ENCODE peak calls at places on chromosomes 13 and 19, in nine cellular contexts. Z, M, P, J, U, T, R, X and C are unnamed samples.

GRCh38 chr19:29290853-29291252 is 77.9 kb upstream of the UQCRFS1 start:
- DNase-seq in Z (no peak), R (no peak), P (no peak), T (no peak), J (no peak), X (no peak), U (no peak), M (no peak), C (no peak)

GRCh38 chr13:66627512-66627911 is 602.6 kb downstream of the PCDH9 start:
- DNase-seq in P (no peak), U (no peak), R (no peak), Z (no peak), M (no peak), T (no peak), J (no peak), X (no peak), C (no peak)

GRCh38 chr13:108003626-108004025 is 211.7 kb downstream of the LIG4 start:
- DNase-seq in P (no peak), U (no peak), R (no peak), T (no peak), Z (no peak), X (no peak), J (no peak), M (no peak), C (no peak)

GRCh38 chr19:45601524-45602522 is at the start of gene GPR4:
- DNase-seq in M (no peak), R (no peak), J (no peak), U (no peak), P (no peak), X (no peak), Z (peak; percentile 44), T (no peak), C (no peak)

GRCh38 chr19:16527971-16528521 is 14.2 kb downstream of the CHERP start:
- DNase-seq in M (no peak), T (peak; percentile 41), P (peak; percentile 35), X (no peak), J (peak; percentile 17), Z (no peak), U (no peak), R (no peak), C (no peak)

GRCh38 chr13:76672422-76672821 is 213.8 kb downstream of the KCTD12 start:
- DNase-seq in R (no peak), U (no peak), Z (no peak), M (peak; percentile 30), T (no peak), X (no peak), J (no peak), P (no peak), C (no peak)

GRCh38 chr13:57631607-57632275 is at the start of gene PCDH17:
- DNase-seq in R (peak; percentile 54), X (peak; percentile 32), M (no peak), Z (peak; percentile 73), T (no peak), J (no peak), U (peak; percentile 17), P (peak; percentile 33), C (no peak)

GRCh38 chr19:10270180-10270615 is 722 bp upstream of the ICAM1 start:
- DNase-seq in J (peak; percentile 43), Z (peak; percentile 73), X (no peak), U (peak; percentile 69), P (peak; percentile 40), M (no peak), T (peak; percentile 48), R (no peak), C (peak; percentile 91)

GRCh38 chr19:29952646-29953045 is 10.6 kb downstream of the URI1 start:
- DNase-seq in M (no peak), Z (no peak), J (no peak), X (no peak), T (no peak), R (no peak), U (no peak), P (no peak), C (no peak)

GRCh38 chr13:41588899-41589298 is 131.5 kb downstream of the RGCC start:
- DNase-seq in T (peak; percentile 52), M (peak; percentile 97), Z (no peak), J (no peak), R (no peak), P (no peak), X (no peak), U (no peak), C (no peak)

GRCh38 chr19:51375504-51376221 is 3.2 kb upstream of the NKG7 start:
- DNase-seq in T (no peak), R (no peak), J (no peak), M (no peak), X (no peak), Z (no peak), U (no peak), P (no peak), C (no peak)

GRCh38 chr19:35223084-35223790 is 5.3 kb downstream of the FAM187B start:
- DNase-seq in R (no peak), X (no peak), P (no peak), T (no peak), U (no peak), Z (no peak), M (no peak), J (no peak), C (no peak)

GRCh38 chr13:44211753-44212152 is 161.9 kb upstream of the SERP2 start:
- DNase-seq in M (no peak), R (no peak), P (no peak), X (no peak), J (no peak), U (no peak), Z (no peak), T (no peak), C (no peak)

DNA sequence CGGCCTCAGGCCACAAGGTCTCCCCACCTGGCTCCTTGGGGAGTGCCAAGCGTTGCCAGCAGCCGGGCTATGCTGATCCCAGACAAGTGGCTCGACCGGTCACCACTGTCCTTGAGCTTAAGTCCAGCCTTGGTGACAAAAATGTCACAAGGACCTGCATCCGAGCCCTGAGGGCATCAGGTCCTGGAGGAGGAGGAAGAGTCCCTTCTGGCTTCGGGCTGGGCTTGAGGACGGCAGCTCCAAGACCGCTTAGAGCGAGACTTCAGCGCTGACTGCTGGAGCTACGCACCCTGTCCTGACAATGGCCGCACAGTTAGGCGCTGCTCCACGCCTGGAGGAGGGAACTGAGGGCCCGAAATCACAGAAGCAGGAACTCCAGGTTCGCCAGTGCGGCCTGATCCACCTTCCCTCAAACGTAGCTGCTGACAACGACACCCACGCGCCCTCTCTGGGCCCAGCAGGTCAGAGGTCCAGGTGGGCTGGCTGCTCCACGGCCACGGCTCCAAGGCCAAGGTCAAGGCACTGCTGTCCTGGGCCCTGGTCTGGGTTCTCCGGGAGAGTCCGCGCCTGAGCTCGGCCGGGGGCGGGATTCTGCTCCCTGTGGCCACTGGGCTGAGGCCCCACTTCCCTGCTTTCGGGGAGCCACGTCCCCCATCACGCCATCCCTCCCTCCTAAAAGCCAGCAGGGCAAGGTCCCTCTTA is 7.0 kb downstream of the SBNO2 start:
- DNase-seq in Z (no peak), T (no peak), R (no peak), P (no peak), U (no peak), J (no peak), X (no peak), M (no peak), C (peak; percentile 52)
- H3K4me3 ChIP-seq in Z (no peak overlapping the region), T (no peak overlapping the region), R (no peak overlapping the region), P (no peak overlapping the region), U (no peak overlapping the region), J (no peak overlapping the region), X (no peak overlapping the region), M (no peak overlapping the region), C (no peak overlapping the region)

GRCh38 chr19:42284641-42285341 is 15.7 kb downstream of the CIC start:
- DNase-seq in X (no peak), T (no peak), R (peak; percentile 29), J (no peak), P (peak; percentile 40), Z (peak; percentile 27), U (no peak), M (no peak), C (peak; percentile 54)

GRCh38 chr19:42283248-42284065 is 14.4 kb downstream of the CIC start:
- DNase-seq in U (peak; percentile 97), J (peak; percentile 90), M (peak; percentile 87), T (peak; percentile 96), P (peak; percentile 96), Z (peak; percentile 96), X (peak; percentile 96), R (peak; percentile 93), C (peak; percentile 98)

GRCh38 chr19:42285546-42285945 is 16.4 kb upstream of the PRR19 start:
- DNase-seq in M (no peak), J (no peak), U (no peak), T (no peak), R (no peak), P (peak; percentile 21), X (no peak), Z (peak; percentile 29), C (peak; percentile 51)

GRCh38 chr19:42282810-42283247 is 13.8 kb downstream of the CIC start:
- DNase-seq in P (no peak), R (no peak), J (no peak), M (no peak), U (no peak), X (no peak), T (peak; percentile 26), Z (no peak), C (no peak)

GRCh38 chr19:42284066-42284501 is 15.0 kb downstream of the CIC start:
- DNase-seq in J (peak; percentile 67), P (peak; percentile 84), M (peak; percentile 71), Z (peak; percentile 78), U (peak; percentile 86), T (peak; percentile 95), X (peak; percentile 78), R (peak; percentile 68), C (peak; percentile 86)
- H3K4me1 ChIP-seq in J (peaks cover 40% of the 10 kb centered on the region), P (peaks cover 60% of the 10 kb centered on the region), M (peaks cover 45% of the 10 kb centered on the region), Z (peaks cover 66% of the 10 kb centered on the region), U (peaks cover 50% of the 10 kb centered on the region), T (peaks cover 87% of the 10 kb centered on the region), X (peaks cover 37% of the 10 kb centered on the region), R (peaks cover 42% of the 10 kb centered on the region), C (peaks cover 27% of the 10 kb centered on the region)

DNA sequence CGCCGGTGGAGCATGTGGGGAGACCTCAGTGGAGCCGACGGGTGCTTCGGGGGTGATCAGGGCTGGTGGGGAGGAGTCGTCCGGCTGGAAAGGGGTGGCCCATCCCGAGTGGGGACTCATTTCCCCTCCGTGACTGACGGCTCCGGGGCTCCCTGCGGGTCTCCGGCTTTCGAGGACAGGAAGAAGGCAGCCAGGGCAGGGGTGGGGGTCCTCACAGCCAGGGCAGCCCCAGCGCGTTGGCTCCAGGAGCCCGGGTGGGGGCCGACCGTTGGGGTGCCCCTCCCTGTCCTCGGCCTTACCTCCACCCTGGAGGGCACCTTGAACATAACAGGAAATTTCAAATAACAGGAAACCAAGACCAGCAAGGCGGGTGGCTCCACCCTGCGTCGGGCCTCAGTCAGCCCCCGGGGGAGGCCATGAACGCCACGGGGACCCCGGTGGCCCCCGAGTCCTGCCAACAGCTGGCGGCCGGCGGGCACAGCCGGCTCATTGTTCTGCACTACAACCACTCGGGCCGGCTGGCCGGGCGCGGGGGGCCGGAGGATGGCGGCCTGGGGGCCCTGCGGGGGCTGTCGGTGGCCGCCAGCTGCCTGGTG is at the start of gene S1PR4:
- DNase-seq in R (no peak), M (no peak), J (peak; percentile 53), Z (no peak), P (no peak), T (no peak), U (no peak), X (no peak), C (peak; percentile 38)
- H3K4me3 ChIP-seq in R (no peak within 1 kb of the TSS), M (no peak within 1 kb of the TSS), J (peak within 1 kb of the TSS; percentile 86), Z (peak within 1 kb of the TSS; percentile 12), P (no peak within 1 kb of the TSS), T (no peak within 1 kb of the TSS), U (peak within 1 kb of the TSS; percentile 28), X (no peak within 1 kb of the TSS), C (peak within 1 kb of the TSS; percentile 21)

DNA sequence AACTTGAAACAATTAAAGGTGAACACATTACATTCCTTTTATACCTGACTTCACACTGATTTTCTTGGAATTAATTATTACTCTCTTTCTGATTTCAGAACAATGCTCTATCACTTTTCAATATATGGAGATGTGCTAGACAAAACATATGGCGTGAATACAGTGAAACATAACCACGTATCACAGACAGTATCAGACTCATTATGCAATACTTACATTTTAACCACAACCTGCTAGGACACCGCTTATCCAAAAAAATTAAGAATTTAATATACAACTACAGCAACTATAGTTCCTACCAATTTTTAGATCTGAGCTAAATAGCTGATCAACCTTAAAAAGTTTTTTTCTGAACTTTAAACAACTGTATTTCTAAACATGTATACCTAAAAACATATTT is 9.9 kb downstream of the HSPH1 start:
- DNase-seq in P (no peak), J (no peak), R (no peak), U (no peak), M (no peak), Z (no peak), T (no peak), X (no peak), C (no peak)
- H3K4me1 ChIP-seq in P (no peaks in the 10 kb centered on the region), J (no peaks in the 10 kb centered on the region), R (no peaks in the 10 kb centered on the region), U (no peaks in the 10 kb centered on the region), M (no peaks in the 10 kb centered on the region), Z (no peaks in the 10 kb centered on the region), T (no peaks in the 10 kb centered on the region), X (no peaks in the 10 kb centered on the region), C (no peaks in the 10 kb centered on the region)